ENCODE peak calls at places on chromosomes 12 and 14, in six cellular contexts. E is Calu3, M is endothelial cell, H is HFF-Myc, X is heart right ventricle, Z is MCF 10A. V is an unnamed sample.

GRCh38 chr14:56131865-56132830 is 13.9 kb downstream of the PELI2 start:
- DNase-seq in E (no peak), M (no peak), H (no peak), X (no peak), Z (no peak), V (no peak)

GRCh38 chr12:26726956-26727355 is 106.0 kb downstream of the ITPR2 start:
- DNase-seq in E (no peak), M (no peak), H (no peak), X (no peak), Z (no peak), V (no peak)

GRCh38 chr12:113407931-113408585 is 4.4 kb upstream of the SDS start:
- DNase-seq in E (no peak), M (no peak), H (no peak), X (no peak), Z (peak), V (no peak)

GRCh38 chr12:125140918-125141573 is 75.8 kb downstream of the AACS start:
- DNase-seq in E (peak), M (no peak), H (peak), X (no peak), Z (peak), V (no peak)

GRCh38 chr12:56258068-56258819 is at the start of gene ANKRD52:
- DNase-seq in E (peak), M (peak), H (peak), X (peak), Z (peak), V (peak)

GRCh38 chr14:23209651-23210423 is 26.4 kb upstream of the SLC7A8 start:
- DNase-seq in E (no peak), M (no peak), H (no peak), X (no peak), Z (peak), V (no peak)

GRCh38 chr14:54094765-54095164 is 138.1 kb upstream of the BMP4 start:
- DNase-seq in E (no peak), M (no peak), H (no peak), X (no peak), Z (no peak), V (no peak)

GRCh38 chr14:52876311-52876710 is 74.5 kb downstream of the FERMT2 start:
- DNase-seq in E (no peak), M (no peak), H (no peak), X (no peak), Z (peak), V (no peak)

GRCh38 chr12:85733984-85734383 is 102.2 kb downstream of the RASSF9 start:
- DNase-seq in E (no peak), M (no peak), H (no peak), X (no peak), Z (no peak), V (no peak)

GRCh38 chr14:64974563-64974962 is 2.4 kb upstream of the RAB15 start:
- DNase-seq in E (no peak), M (no peak), H (no peak), X (no peak), Z (no peak), V (no peak)
- TF ChIP-seq CTCF in E (no peak), M (no peak), H (no peak), X (no peak), Z (no peak), V (no peak)

GRCh38 chr12:106271575-106272505 is 24.0 kb upstream of the CKAP4 start:
- DNase-seq in E (no peak), M (no peak), H (no peak), X (no peak), Z (peak), V (no peak)

GRCh38 chr12:106274012-106274411 is 26.2 kb upstream of the CKAP4 start:
- DNase-seq in E (no peak), M (no peak), H (no peak), X (no peak), Z (no peak), V (no peak)

GRCh38 chr12:106276032-106276728 is 26.4 kb upstream of the TCP11L2 start:
- DNase-seq in E (no peak), M (no peak), H (no peak), X (no peak), Z (no peak), V (no peak)

GRCh38 chr12:106274575-106275081 is 26.8 kb upstream of the CKAP4 start:
- DNase-seq in E (no peak), M (no peak), H (no peak), X (no peak), Z (no peak), V (no peak)

GRCh38 chr12:106275458-106275857 is 27.1 kb upstream of the TCP11L2 start:
- DNase-seq in E (no peak), M (no peak), H (no peak), X (no peak), Z (no peak), V (no peak)
- TF ChIP-seq CTCF in E (no peak), M (no peak), H (no peak), X (no peak), Z (no peak), V (no peak)

GRCh38 chr12:3797649-3798048 is 44.7 kb upstream of the CRACR2A start:
- DNase-seq in E (peak), M (no peak), H (no peak), X (no peak), Z (no peak), V (no peak)
- TF ChIP-seq CTCF in E (no peak), M (no peak), H (no peak), X (no peak), Z (no peak), V (no peak)

DNA sequence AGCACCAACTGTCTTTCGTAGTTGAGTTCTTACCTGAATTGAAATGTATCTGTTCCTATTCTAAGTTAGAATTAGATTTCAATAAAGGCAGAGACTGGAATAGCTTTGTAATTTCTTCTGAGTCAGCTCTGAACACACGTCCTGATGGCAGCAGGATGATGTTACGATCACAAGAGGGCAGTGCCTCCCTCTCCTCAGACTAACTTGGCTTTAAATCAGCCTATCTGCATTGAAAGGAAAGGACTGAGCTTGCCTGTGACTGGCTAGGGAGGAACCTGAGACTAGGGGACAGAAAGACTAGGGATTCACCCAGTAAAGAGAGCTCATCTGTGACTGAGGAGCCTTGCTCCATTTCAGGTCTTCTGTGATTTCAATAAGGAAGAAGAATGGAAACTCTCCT is 323.7 kb upstream of the OR4E1 start:
- DNase-seq in E (peak), M (peak), H (no peak), X (no peak), Z (peak), V (no peak)
- TF ChIP-seq CTCF in E (no peak), M (no peak), H (no peak), X (no peak), Z (peak), V (no peak)

GRCh38 chr14:30445852-30446251 is 113.1 kb upstream of the G2E3 start:
- DNase-seq in E (no peak), M (no peak), H (no peak), X (no peak), Z (no peak), V (no peak)

GRCh38 chr14:30440986-30441385 is 118.0 kb upstream of the G2E3 start:
- DNase-seq in E (no peak), M (no peak), H (no peak), X (no peak), Z (no peak), V (no peak)

GRCh38 chr14:30443368-30444007 is 115.5 kb upstream of the G2E3 start:
- DNase-seq in E (peak), M (no peak), H (peak), X (no peak), Z (peak), V (no peak)

GRCh38 chr14:30445394-30445793 is 113.6 kb upstream of the G2E3 start:
- DNase-seq in E (no peak), M (no peak), H (no peak), X (no peak), Z (no peak), V (no peak)

DNA sequence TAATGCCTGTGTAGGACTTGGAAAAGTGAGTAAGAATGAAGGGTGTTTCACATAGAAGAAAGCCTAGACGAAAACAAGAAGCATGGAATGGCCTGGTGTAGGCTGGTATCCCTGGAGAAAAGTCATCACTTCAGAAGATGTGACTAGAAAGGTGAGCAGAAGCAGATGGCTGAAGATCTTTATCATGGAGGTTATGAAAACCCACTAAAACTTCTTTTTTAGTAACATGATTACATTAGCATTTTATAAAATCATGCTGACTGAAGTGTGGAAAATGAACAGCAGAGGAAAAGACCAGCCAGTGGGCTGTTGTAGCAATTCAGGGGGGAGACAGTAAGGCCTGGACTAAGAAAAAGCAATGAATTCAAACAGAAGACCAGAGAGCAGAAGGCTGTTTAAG is 114.5 kb upstream of the G2E3 start:
- DNase-seq in E (no peak), M (no peak), H (no peak), X (no peak), Z (no peak), V (no peak)
- TF ChIP-seq CTCF in E (no peak), M (no peak), H (no peak), X (no peak), Z (no peak), V (no peak)

GRCh38 chr12:44497044-44497443 is 379.1 kb downstream of the NELL2 start:
- DNase-seq in E (no peak), M (no peak), H (no peak), X (no peak), Z (peak), V (no peak)
- TF ChIP-seq CTCF in E (no peak), M (no peak), H (no peak), X (no peak), Z (peak), V (peak)

DNA sequence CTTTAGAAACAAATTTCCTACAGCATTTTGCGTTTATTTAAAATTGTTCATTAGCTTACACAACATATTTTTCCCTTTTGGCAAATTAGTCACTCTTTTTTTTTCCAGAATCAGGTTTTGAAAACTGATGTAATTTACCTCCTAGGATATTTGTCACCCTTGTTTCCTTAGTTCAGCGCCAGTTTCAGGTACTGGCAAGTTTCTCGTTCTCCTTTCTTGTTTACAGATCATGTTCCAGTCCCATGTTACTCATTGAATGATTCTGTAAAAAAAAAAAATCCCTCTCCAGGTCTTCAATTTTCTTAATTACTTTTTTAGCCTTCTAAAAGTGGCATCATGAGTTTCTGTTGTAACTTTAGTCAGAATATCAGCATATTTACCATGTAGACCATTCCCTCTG is 2.7 kb downstream of the PPP4R4 start:
- DNase-seq in E (no peak), M (no peak), H (no peak), X (no peak), Z (peak), V (no peak)
- TF ChIP-seq CTCF in E (no peak), M (no peak), H (no peak), X (no peak), Z (no peak), V (no peak)

GRCh38 chr14:51302319-51303030 is 62.4 kb downstream of the TMX1 start:
- DNase-seq in E (no peak), M (no peak), H (no peak), X (no peak), Z (peak), V (no peak)
- TF ChIP-seq CTCF in E (no peak), M (no peak), H (no peak), X (no peak), Z (no peak), V (no peak)

GRCh38 chr12:54765652-54766051 is 88.7 kb upstream of the MUCL1 start:
- DNase-seq in E (no peak), M (no peak), H (no peak), X (no peak), Z (no peak), V (no peak)

GRCh38 chr12:54762390-54762789 is 91.9 kb upstream of the MUCL1 start:
- DNase-seq in E (no peak), M (no peak), H (no peak), X (no peak), Z (no peak), V (no peak)

GRCh38 chr12:54759751-54760150 is 94.6 kb upstream of the MUCL1 start:
- DNase-seq in E (peak), M (peak), H (no peak), X (no peak), Z (peak), V (peak)
- TF ChIP-seq CTCF in E (peak), M (peak), H (no peak), X (no peak), Z (peak), V (peak)